ENCODE peak calls at places on chromosomes 3 and 15, in four cellular contexts. Q, E, G and O are unnamed samples. For H3K27me3 and H3K36me3, the result is how much of the 10 kb centered on the place peaks cover.

GRCh38 chr3:183699238-183699947 is 1.8 kb downstream of the YEATS2 start:
- DNase-seq in Q (no peak), E (no peak), G (no peak), O (no peak)

GRCh38 chr3:17081520-17081919 is 196.8 kb downstream of the PLCL2 start:
- DNase-seq in Q (no peak), E (no peak), G (no peak), O (no peak)

GRCh38 chr3:159711560-159712333 is 276.9 kb upstream of the IL12A start:
- DNase-seq in Q (peak), E (peak), G (no peak), O (peak)

GRCh38 chr3:50241163-50241562 is 5.2 kb downstream of the GNAI2 start:
- DNase-seq in Q (no peak), E (peak), G (no peak), O (no peak)

GRCh38 chr3:103511891-103512290 is 1077.1 kb downstream of the ZPLD1 start:
- DNase-seq in Q (no peak), E (no peak), G (no peak), O (no peak)

GRCh38 chr15:41930221-41930866 is 36.5 kb upstream of the SPTBN5 start:
- DNase-seq in Q (no peak), E (no peak), G (no peak), O (no peak)

GRCh38 chr15:70033529-70034140 is 64.1 kb downstream of the TLE3 start:
- DNase-seq in Q (no peak), E (peak), G (peak), O (no peak)

GRCh38 chr3:151431940-151432339 is 28.9 kb downstream of the IGSF10 start:
- DNase-seq in Q (no peak), E (no peak), G (no peak), O (no peak)

GRCh38 chr15:63133786-63134185 is 12.1 kb downstream of the LACTB start:
- DNase-seq in Q (no peak), E (no peak), G (no peak), O (no peak)

GRCh38 chr3:13266651-13267347 is 153.3 kb downstream of the NUP210 start:
- DNase-seq in Q (no peak), E (no peak), G (no peak), O (no peak)

GRCh38 chr3:51394541-51394940 is 3.5 kb downstream of the RBM15B start:
- DNase-seq in Q (no peak), E (no peak), G (peak), O (no peak)

GRCh38 chr3:51398595-51399310 is 7.7 kb downstream of the RBM15B start:
- DNase-seq in Q (no peak), E (no peak), G (no peak), O (no peak)

GRCh38 chr3:51397389-51397788 is 6.3 kb downstream of the RBM15B start:
- DNase-seq in Q (no peak), E (no peak), G (peak), O (no peak)

GRCh38 chr3:51395493-51396213 is 4.6 kb downstream of the RBM15B start:
- DNase-seq in Q (no peak), E (no peak), G (peak), O (no peak)

DNA sequence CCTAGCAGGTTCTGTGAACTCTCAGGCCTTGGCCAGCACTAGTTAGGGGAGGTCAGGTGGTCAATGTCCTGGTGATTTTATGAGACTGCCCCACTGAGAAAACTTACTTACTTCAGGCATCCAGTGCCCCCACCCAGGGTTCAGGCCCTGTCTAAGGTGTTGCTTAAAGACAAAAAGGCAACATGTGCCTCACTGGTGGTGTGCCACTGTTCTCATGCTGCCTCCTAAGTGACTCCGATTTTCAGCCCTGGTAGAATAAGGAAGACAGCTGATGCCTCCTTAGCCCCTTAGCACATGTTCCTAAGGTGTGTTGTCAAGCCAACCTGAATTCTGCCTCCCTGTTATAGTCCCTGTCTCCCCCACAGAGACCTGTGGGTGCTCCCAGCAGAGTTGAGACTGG is 5.3 kb downstream of the RBM15B start:
- DNase-seq in Q (no peak), E (no peak), G (peak), O (no peak)
- H3K27me3 ChIP-seq in Q (under half), E (under half), G (under half), O (under half)

DNA sequence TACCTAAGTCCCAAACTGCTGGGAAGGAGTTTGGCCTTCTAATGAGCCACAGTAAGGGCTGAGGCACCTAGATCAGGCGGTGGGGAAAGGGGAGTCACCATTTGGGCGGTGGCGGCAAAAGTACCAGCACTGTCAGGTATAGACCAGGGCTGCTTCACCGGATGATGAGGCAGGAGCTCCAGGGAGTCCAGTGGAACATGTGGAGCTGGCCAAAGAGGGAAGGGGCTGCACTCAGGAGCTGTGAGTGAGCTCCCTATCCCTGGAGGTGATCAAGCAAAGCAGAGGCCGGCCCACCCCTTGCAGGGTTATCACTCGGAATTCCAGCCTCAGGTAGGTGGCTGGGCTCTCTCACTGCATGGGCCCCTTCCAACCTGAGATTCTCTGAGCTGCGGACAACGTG is 108.4 kb downstream of the SEC22A start:
- DNase-seq in Q (no peak), E (no peak), G (no peak), O (no peak)
- H3K36me3 ChIP-seq in Q (half or more), E (under half), G (under half), O (under half)

DNA sequence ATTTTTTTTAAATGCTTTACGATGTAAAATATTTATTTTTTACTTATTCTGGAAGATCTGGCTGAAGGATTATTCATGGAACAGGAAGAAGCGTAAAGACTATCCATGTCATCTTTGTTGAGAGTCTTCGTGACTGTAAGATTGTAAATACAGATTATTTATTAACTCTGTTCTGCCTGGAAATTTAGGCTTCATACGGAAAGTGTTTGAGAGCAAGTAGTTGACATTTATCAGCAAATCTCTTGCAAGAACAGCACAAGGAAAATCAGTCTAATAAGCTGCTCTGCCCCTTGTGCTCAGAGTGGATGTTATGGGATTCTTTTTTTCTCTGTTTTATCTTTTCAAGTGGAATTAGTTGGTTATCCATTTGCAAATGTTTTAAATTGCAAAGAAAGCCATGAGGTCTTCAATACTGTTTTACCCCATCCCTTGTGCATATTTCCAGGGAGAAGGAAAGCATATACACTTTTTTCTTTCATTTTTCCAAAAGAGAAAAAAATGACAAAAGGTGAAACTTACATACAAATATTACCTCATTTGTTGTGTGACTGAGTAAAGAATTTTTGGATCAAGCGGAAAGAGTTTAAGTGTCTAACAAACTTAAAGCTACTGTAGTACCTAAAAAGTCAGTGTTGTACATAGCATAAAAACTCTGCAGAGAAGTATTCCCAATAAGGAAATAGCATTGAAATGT is 15.6 kb downstream of the THBS1 start:
- DNase-seq in Q (no peak), E (no peak), G (no peak), O (no peak)
- H3K27ac ChIP-seq in Q (no peak), E (no peak), G (no peak), O (peak)

GRCh38 chr15:59886476-59886875 is 117.6 kb upstream of the FOXB1 start:
- DNase-seq in Q (no peak), E (no peak), G (no peak), O (no peak)

GRCh38 chr15:59887211-59887610 is 116.9 kb upstream of the FOXB1 start:
- DNase-seq in Q (no peak), E (no peak), G (no peak), O (no peak)

GRCh38 chr15:59885832-59886231 is 118.3 kb upstream of the FOXB1 start:
- DNase-seq in Q (no peak), E (no peak), G (no peak), O (peak)
- H3K27me3 ChIP-seq in Q (under half), E (under half), G (under half), O (under half)

DNA sequence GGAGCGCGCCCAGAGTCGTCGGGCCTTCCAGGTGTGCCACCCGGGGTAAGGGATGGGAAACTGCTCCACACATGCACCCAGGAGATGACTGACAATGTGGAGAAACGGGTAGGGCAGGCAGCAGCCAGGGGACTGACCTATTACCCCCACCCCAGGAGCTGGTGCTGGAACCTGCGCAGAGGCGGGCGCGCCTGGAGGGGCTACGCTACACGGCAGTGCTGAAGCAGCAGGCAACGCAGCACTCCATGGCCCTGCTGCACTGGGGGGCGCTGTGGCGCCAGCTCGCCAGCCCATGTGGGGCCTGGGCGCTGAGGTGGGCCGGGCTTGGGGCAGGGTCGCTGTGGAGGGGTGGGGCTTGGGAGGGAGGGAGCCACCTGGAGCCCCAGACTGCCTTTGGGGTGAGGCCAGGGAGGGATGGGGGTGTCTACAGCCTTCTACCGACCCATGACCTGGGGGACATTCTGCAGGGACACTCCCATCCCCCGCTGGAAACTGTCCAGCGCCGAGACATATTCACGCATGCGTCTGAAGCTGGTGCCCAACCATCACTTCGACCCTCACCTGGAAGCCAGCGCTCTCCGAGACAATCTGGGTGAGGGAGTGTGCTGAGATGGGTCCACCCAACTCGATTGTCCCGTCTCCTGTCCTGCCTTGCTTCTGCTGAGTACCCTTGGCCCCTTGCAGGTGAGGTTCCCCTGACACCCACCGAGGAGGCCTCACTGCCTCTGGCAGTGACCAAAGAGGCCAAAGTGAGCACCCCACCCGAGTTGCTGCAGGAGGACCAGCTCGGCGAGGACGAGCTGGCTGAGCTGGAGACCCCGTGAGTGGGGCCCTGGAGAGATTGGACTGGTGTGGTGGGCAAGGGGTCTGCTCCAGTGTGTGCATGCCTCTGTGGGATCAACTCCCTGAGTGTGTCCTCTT is 23.3 kb downstream of the NBEAL2 start:
- DNase-seq in Q (no peak), E (peak), G (peak), O (peak)
- H3K36me3 ChIP-seq in Q (half or more), E (under half), G (half or more), O (half or more)

GRCh38 chr15:101139986-101140696 is 111.7 kb downstream of the CHSY1 start:
- DNase-seq in Q (no peak), E (no peak), G (no peak), O (peak)

GRCh38 chr15:101138913-101139880 is 112.7 kb downstream of the CHSY1 start:
- DNase-seq in Q (no peak), E (no peak), G (no peak), O (no peak)

GRCh38 chr15:101136381-101137268 is 115.2 kb downstream of the CHSY1 start:
- DNase-seq in Q (no peak), E (no peak), G (no peak), O (no peak)

GRCh38 chr15:101137312-101137940 is 114.4 kb downstream of the CHSY1 start:
- DNase-seq in Q (no peak), E (no peak), G (no peak), O (no peak)

DNA sequence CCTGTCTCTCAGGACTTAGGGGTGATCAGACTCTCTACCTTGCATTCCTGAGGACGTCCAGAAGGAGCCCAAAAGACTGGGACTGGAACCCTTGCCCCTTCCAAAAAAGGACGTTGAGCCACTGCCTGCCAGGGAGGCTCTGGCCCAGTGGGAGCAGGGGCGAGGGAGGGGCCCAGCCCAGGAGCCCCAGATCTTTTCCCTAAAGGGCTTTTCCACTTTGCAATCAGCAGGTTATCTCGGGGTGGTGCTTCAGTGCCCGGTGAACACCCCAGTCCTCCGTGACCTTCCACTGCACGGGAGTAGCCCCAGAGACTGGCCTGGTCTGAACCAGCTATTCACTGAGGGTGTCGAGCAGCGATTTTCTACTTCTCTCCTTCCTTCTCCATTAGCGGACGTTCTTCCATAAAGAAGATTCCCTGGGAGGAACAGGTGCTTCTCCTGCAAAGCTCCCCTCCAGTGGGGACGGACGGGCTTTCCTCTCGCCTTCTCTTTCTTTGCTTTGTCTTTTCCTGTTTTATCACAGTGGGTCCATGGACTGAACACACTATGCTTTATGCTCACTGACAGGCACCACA is 113.7 kb downstream of the CHSY1 start:
- DNase-seq in Q (no peak), E (no peak), G (no peak), O (no peak)
- H3K27ac ChIP-seq in Q (no peak), E (no peak), G (no peak), O (no peak)

DNA sequence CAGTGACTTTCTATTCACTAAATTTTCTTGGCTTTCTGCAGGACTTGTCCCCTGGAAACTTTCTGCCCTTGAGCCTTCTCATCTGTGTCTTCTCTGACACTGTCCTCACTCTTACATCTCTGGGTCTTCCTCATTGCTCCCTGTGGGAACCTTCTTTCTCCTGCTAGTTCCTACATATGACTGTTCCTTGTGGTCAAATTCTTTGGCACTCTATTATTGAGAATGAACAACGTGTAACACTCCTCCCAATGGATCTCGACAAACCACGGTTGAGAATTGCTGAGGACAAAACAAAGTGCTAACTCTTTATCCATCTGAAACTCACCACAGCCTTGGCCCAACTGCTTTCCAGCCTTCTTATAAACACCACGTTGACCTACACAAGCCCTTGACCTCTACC is 3.5 kb upstream of the FAM81A start:
- DNase-seq in Q (no peak), E (no peak), G (no peak), O (no peak)
- H3K27me3 ChIP-seq in Q (under half), E (half or more), G (under half), O (under half)

GRCh38 chr15:80856400-80856799 is 77.2 kb downstream of the CEMIP start:
- DNase-seq in Q (no peak), E (peak), G (no peak), O (no peak)
- H3K36me3 ChIP-seq in Q (under half), E (under half), G (under half), O (under half)